ENCODE peak calls at places on chromosomes 16 and 17, in four cellular contexts. One of them, this sample, is unnamed.

GRCh38 chr17:58956997-58957724 is 149.5 kb downstream of the TRIM37 start:
- DNase-seq in WTC11: no peak
- DNase-seq in HepG2: peak
- DNase-seq in K562: no peak
- DNase-seq in this sample: no peak

GRCh38 chr17:47994714-47995113 is 23.8 kb downstream of the CDK5RAP3 start:
- DNase-seq in HepG2: no peak
- DNase-seq in WTC11: no peak
- DNase-seq in K562: no peak
- DNase-seq in this sample: no peak

GRCh38 chr17:6276711-6277110 is 158.2 kb downstream of the AIPL1 start:
- DNase-seq in HepG2: no peak
- DNase-seq in K562: no peak
- DNase-seq in WTC11: no peak
- DNase-seq in this sample: no peak

GRCh38 chr17:1492249-1493206 is at the start of gene MYO1C:
- DNase-seq in K562: no peak
- DNase-seq in HepG2: no peak
- DNase-seq in WTC11: peak
- DNase-seq in this sample: no peak

GRCh38 chr16:21218135-21218534 is 6.8 kb upstream of the ZP2 start:
- DNase-seq in HepG2: peak
- DNase-seq in WTC11: no peak
- DNase-seq in K562: no peak
- DNase-seq in this sample: no peak

GRCh38 chr17:45137561-45138305 is 2.2 kb downstream of the ACBD4 start:
- DNase-seq in WTC11: no peak
- DNase-seq in K562: no peak
- DNase-seq in HepG2: no peak
- DNase-seq in this sample: no peak

GRCh38 chr17:78957076-78957475 is 22.6 kb downstream of the LGALS3BP start:
- DNase-seq in K562: no peak
- DNase-seq in WTC11: no peak
- DNase-seq in HepG2: no peak
- DNase-seq in this sample: no peak

GRCh38 chr16:83779881-83780280 is 27.9 kb upstream of the HSBP1 start:
- DNase-seq in HepG2: no peak
- DNase-seq in K562: no peak
- DNase-seq in WTC11: no peak
- DNase-seq in this sample: no peak

GRCh38 chr16:84916850-84917249 is 94.5 kb downstream of the ZDHHC7 start:
- DNase-seq in K562: no peak
- DNase-seq in HepG2: no peak
- DNase-seq in WTC11: no peak
- DNase-seq in this sample: no peak

GRCh38 chr16:17147942-17148341 is 322.8 kb downstream of the XYLT1 start:
- DNase-seq in WTC11: no peak
- DNase-seq in K562: no peak
- DNase-seq in HepG2: no peak
- DNase-seq in this sample: no peak

GRCh38 chr16:87332150-87332549 is 15.0 kb upstream of the C16orf95 start:
- DNase-seq in WTC11: no peak
- DNase-seq in HepG2: no peak
- DNase-seq in K562: no peak
- DNase-seq in this sample: no peak

GRCh38 chr17:38590988-38591758 is 14.6 kb downstream of the SRCIN1 start:
- DNase-seq in HepG2: peak
- DNase-seq in K562: no peak
- DNase-seq in WTC11: no peak
- DNase-seq in this sample: no peak

GRCh38 chr16:26863971-26864370 is 202.8 kb upstream of the C16orf82 start:
- DNase-seq in K562: no peak
- DNase-seq in WTC11: no peak
- DNase-seq in HepG2: no peak
- DNase-seq in this sample: no peak

GRCh38 chr17:29591737-29592624 is 951 bp upstream of the ANKRD13B start:
- DNase-seq in WTC11: peak
- DNase-seq in K562: peak
- DNase-seq in HepG2: peak
- DNase-seq in this sample: peak

GRCh38 chr16:13702614-13703013 is 217.3 kb upstream of the ERCC4 start:
- DNase-seq in HepG2: no peak
- DNase-seq in K562: no peak
- DNase-seq in WTC11: no peak
- DNase-seq in this sample: no peak

GRCh38 chr16:88303890-88304819 is 78.6 kb upstream of the ZNF469 start:
- DNase-seq in WTC11: no peak
- DNase-seq in K562: no peak
- DNase-seq in HepG2: peak
- DNase-seq in this sample: no peak

GRCh38 chr17:38918129-38918913 is 7.1 kb upstream of the LASP1NB start:
- DNase-seq in K562: no peak
- DNase-seq in HepG2: no peak
- DNase-seq in WTC11: peak
- DNase-seq in this sample: no peak

GRCh38 chr16:6105115-6105514 is 1007.5 kb upstream of the EEF2KMT start:
- DNase-seq in HepG2: no peak
- DNase-seq in WTC11: no peak
- DNase-seq in K562: no peak
- DNase-seq in this sample: no peak

GRCh38 chr16:84183572-84183875 is 3.3 kb downstream of the TAF1C start:
- DNase-seq in K562: no peak
- DNase-seq in WTC11: no peak
- DNase-seq in HepG2: no peak
- DNase-seq in this sample: no peak

GRCh38 chr17:77735341-77736206 is 222.9 kb upstream of the TNRC6C start:
- DNase-seq in WTC11: no peak
- DNase-seq in K562: peak
- DNase-seq in HepG2: no peak
- DNase-seq in this sample: no peak
- TF ChIP-seq ELF4 in WTC11: no peak
- TF ChIP-seq ELF4 in K562: no peak
- TF ChIP-seq ELF4 in HepG2: no peak
- TF ChIP-seq ELF4 in this sample: no peak

DNA sequence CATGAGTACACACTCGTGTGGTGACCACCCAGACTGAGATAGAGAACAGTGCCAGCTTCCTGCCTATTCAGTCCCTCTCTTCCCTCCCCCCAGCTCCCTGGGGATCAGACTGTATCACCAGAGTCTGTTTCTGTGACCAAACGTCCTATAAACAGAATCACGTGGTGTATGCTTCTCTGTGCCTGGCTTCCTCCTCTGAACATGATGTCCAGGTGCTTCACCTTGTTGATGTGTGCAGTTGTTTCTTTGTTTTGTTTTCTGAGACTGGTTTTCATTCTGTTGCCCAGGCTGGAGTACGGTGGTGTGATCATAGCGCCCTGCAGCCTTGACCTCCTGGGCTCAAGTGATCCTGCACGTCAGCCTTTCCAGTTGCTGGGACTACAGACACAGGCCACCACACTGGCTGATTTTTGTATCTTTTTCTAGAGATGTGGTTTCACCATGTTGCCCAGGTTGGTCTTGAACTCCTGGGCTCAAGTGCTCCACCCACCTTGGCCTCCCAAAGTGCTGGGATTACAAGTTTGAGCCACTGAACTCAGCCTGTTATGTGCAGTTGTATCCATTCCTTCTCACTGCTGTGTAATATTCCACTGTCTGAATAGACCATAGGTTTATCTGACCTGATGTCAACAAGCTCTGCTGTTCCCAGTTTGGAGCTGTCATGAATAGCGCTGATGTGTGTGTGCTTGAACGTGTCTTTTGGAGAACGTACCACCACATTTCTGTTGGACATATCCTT is 28.9 kb upstream of the PRM1 start:
- DNase-seq in WTC11: no peak
- DNase-seq in K562: no peak
- DNase-seq in HepG2: peak
- DNase-seq in this sample: no peak
- TF ChIP-seq ELF4 in WTC11: no peak
- TF ChIP-seq ELF4 in K562: no peak
- TF ChIP-seq ELF4 in HepG2: no peak
- TF ChIP-seq ELF4 in this sample: no peak

GRCh38 chr16:70715113-70715711 is 29.4 kb upstream of the MTSS2 start:
- DNase-seq in K562: no peak
- DNase-seq in WTC11: no peak
- DNase-seq in HepG2: no peak
- DNase-seq in this sample: no peak
- TF ChIP-seq ELF4 in K562: no peak
- TF ChIP-seq ELF4 in WTC11: no peak
- TF ChIP-seq ELF4 in HepG2: no peak
- TF ChIP-seq ELF4 in this sample: no peak

DNA sequence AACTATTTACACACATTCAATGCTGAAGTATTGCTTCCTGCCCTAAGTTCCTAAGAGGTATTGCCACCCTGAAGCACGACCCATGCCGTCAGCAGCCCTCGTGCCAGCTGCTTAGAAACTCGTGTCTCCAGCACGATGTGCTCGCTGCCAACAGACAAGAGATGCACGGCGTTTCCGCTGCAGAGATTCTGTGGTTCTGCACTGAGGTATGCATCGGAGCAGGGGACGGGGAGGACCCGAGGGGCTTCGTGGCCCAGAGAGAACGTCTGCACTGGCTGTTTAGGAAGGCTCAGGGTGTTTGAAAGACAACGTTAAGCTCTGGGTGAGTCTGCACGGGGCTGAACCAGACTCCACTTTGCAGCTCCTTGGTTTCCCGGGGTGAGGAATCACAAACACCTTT is 82.7 kb upstream of the CREBBP start:
- DNase-seq in HepG2: no peak
- DNase-seq in K562: no peak
- DNase-seq in WTC11: no peak
- DNase-seq in this sample: no peak
- TF ChIP-seq ELF4 in HepG2: no peak
- TF ChIP-seq ELF4 in K562: no peak
- TF ChIP-seq ELF4 in WTC11: no peak
- TF ChIP-seq ELF4 in this sample: no peak

GRCh38 chr17:75754378-75755204 is 10.4 kb downstream of the GALK1 start:
- DNase-seq in WTC11: no peak
- DNase-seq in HepG2: peak
- DNase-seq in K562: peak
- DNase-seq in this sample: no peak

GRCh38 chr17:75756451-75757085 is 8.4 kb downstream of the GALK1 start:
- DNase-seq in HepG2: no peak
- DNase-seq in K562: no peak
- DNase-seq in WTC11: no peak
- DNase-seq in this sample: no peak

GRCh38 chr17:75753514-75754377 is 11.2 kb downstream of the GALK1 start:
- DNase-seq in HepG2: peak
- DNase-seq in K562: peak
- DNase-seq in WTC11: peak
- DNase-seq in this sample: peak

GRCh38 chr17:75755990-75756389 is 9.0 kb downstream of the GALK1 start:
- DNase-seq in HepG2: no peak
- DNase-seq in WTC11: no peak
- DNase-seq in K562: no peak
- DNase-seq in this sample: no peak

GRCh38 chr17:75755205-75755901 is 9.6 kb downstream of the GALK1 start:
- DNase-seq in HepG2: no peak
- DNase-seq in K562: no peak
- DNase-seq in WTC11: no peak
- DNase-seq in this sample: no peak
- TF ChIP-seq ELF4 in HepG2: no peak
- TF ChIP-seq ELF4 in K562: no peak
- TF ChIP-seq ELF4 in WTC11: no peak
- TF ChIP-seq ELF4 in this sample: no peak

DNA sequence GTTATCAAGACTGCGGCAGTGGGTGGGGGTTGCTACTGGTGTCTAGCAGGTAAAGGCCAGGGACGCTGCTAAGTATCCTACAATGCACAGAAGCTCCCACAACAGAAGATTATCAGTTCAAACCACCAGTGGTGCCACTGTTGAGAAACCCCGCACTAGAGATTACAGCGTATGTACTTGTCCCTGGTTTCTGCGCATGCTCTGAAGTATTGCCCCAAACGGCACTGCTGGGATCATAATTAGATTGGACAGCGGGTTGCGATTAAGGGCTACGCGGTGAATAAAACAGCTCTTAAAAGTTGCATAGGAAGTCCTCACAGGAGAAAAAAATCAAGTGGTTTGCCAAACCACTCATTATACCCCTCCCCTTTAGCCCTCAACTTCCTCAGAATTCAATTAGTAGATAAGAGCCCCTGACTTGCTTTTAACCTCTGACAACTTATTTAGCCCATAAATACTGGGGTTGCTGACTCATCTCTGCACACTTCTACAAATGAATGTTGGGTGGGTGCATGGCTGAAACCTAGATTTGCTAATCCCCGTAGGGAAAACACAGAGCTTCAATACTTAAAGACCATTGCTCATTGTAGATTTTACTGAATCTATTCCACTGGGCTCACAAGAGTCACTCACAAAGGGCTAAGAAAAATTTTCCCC is 91.7 kb downstream of the RGS9 start:
- DNase-seq in K562: peak
- DNase-seq in WTC11: no peak
- DNase-seq in HepG2: no peak
- DNase-seq in this sample: peak
- TF ChIP-seq ELF4 in K562: no peak
- TF ChIP-seq ELF4 in WTC11: no peak
- TF ChIP-seq ELF4 in HepG2: no peak
- TF ChIP-seq ELF4 in this sample: no peak

This sample was measured in HEK293T.